ENCODE peak calls at places on chromosomes 5 and 9, in seven cellular contexts. L is endothelial cell, W is H9, Q is chondrocyte, X is AG04449, S is astrocyte of the spinal cord, V is GM20000. P is an unnamed sample.

GRCh38 chr9:132068604-132069003 is 11.1 kb downstream of the MED27 start:
- DNase-seq in W (no peak), X (no peak), S (no peak), V (no peak), L (no peak), Q (no peak), P (no peak)

GRCh38 chr9:85108806-85109205 is 439.3 kb downstream of the NTRK2 start:
- DNase-seq in S (no peak), Q (no peak), V (no peak), W (no peak), X (no peak), L (no peak), P (no peak)

GRCh38 chr9:131839281-131840084 is 99.6 kb upstream of the RAPGEF1 start:
- DNase-seq in V (no peak), Q (no peak), S (peak; percentile 75), L (no peak), X (no peak), W (no peak), P (peak; percentile 2)

GRCh38 chr9:111917201-111917600 is 20.6 kb downstream of the UGCG start:
- DNase-seq in V (no peak), Q (no peak), W (no peak), S (no peak), L (no peak), X (no peak), P (no peak)

GRCh38 chr9:90975666-90976538 is 174.3 kb downstream of the SYK start:
- DNase-seq in V (no peak), L (no peak), Q (no peak), X (no peak), W (no peak), S (no peak), P (no peak)

GRCh38 chr5:119355636-119356383 is at the start of gene TNFAIP8:
- DNase-seq in Q (no peak), V (peak; percentile 82), W (peak; percentile 59), L (peak; percentile 38), X (no peak), S (peak; percentile 71), P (no peak)

GRCh38 chr5:133603711-133604110 is 8.6 kb downstream of the FSTL4 start:
- DNase-seq in W (no peak), Q (no peak), X (no peak), L (no peak), S (no peak), V (no peak), P (no peak)

GRCh38 chr9:14752271-14752670 is 29.7 kb upstream of the CER1 start:
- DNase-seq in L (no peak), Q (no peak), W (no peak), X (no peak), S (no peak), V (no peak), P (no peak)

GRCh38 chr5:57501414-57502321 is 19.1 kb upstream of the ACTBL2 start:
- DNase-seq in X (no peak), S (no peak), Q (no peak), W (no peak), V (no peak), L (no peak), P (no peak)

GRCh38 chr9:35618854-35619799 is 914 bp upstream of the CD72 start:
- DNase-seq in W (no peak), V (peak; percentile 72), L (no peak), X (no peak), Q (peak; percentile 52), S (no peak), P (no peak)

GRCh38 chr5:56328753-56329560 is 95.8 kb upstream of the ANKRD55 start:
- DNase-seq in X (no peak), V (peak; percentile 16), Q (no peak), L (no peak), S (peak; percentile 55), W (no peak), P (no peak)

GRCh38 chr5:82640901-82641300 is 362.7 kb upstream of the RPS23 start:
- DNase-seq in V (no peak), W (no peak), Q (no peak), X (no peak), S (no peak), L (no peak), P (no peak)

GRCh38 chr5:59709833-59710232 is 183.7 kb downstream of the PDE4D start:
- DNase-seq in V (no peak), L (no peak), Q (no peak), X (peak; percentile 45), S (peak; percentile 83), W (no peak), P (peak; percentile 32)

GRCh38 chr9:138013836-138014569 is 136.4 kb downstream of the CACNA1B start:
- DNase-seq in X (no peak), L (no peak), Q (no peak), V (no peak), S (no peak), W (no peak), P (no peak)

GRCh38 chr9:112012026-112012902 is 115.7 kb downstream of the UGCG start:
- DNase-seq in L (no peak), Q (no peak), S (peak; percentile 96), X (peak; percentile 76), V (peak; percentile 56), W (no peak), P (peak; percentile 78)

GRCh38 chr5:146919304-146919703 is 40.7 kb upstream of the PPP2R2B start:
- DNase-seq in W (peak; percentile 82), Q (no peak), L (peak; percentile 8), V (no peak), S (no peak), X (no peak), P (no peak)

GRCh38 chr5:173468821-173469251 is 140.6 kb upstream of the STC2 start:
- DNase-seq in L (no peak), X (no peak), V (no peak), W (no peak), S (no peak), Q (no peak), P (no peak)

GRCh38 chr9:72041775-72042194 is 18.6 kb downstream of the C9orf57 start:
- DNase-seq in V (no peak), W (no peak), L (no peak), X (no peak), S (peak; percentile 72), Q (no peak), P (peak; percentile 81)

GRCh38 chr5:72194846-72195245 is 87.6 kb downstream of the MAP1B start:
- DNase-seq in W (no peak), L (no peak), Q (no peak), S (peak; percentile 80), X (no peak), V (peak; percentile 67), P (no peak)

DNA sequence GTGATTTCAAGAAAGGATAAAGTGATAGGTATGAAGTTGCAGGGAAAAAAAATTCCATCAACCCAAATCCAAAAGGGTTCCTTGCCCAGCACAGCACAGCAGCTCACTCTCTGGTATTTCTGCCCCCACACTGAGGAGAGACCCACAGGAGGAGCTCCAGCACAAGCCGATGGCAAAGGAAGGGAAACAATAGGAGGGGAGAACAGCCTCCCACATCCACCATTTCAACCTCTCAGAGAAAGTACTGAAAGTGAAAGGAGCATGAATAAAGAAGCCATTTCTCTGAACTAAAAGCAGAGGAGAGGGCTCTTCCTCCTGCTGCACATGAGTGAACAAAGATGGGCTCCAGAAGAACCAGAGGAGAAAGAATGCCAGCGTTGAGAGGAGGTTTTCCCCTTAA is 54.9 kb upstream of the ZSWIM6 start:
- DNase-seq in Q (no peak), W (peak; percentile 52), V (peak; percentile 43), X (no peak), L (no peak), S (peak; percentile 63), P (no peak)
- TF ChIP-seq CTCF in Q (peak; percentile 65), W (peak; percentile 39), V (no peak), X (peak; percentile 45), L (no peak), S (peak; percentile 57), P (peak; percentile 49)

GRCh38 chr5:8247485-8247884 is 378.5 kb downstream of the MTRR start:
- DNase-seq in W (no peak), L (no peak), S (no peak), Q (no peak), V (no peak), X (no peak), P (no peak)
- TF ChIP-seq CTCF in W (peak; percentile 21), L (no peak), S (no peak), Q (peak; percentile 81), V (no peak), X (no peak), P (no peak)

GRCh38 chr5:159749146-159749545 is 167.1 kb upstream of the ADRA1B start:
- DNase-seq in L (no peak), V (no peak), Q (no peak), S (peak; percentile 38), X (no peak), W (no peak), P (no peak)

GRCh38 chr5:159751459-159751858 is 164.8 kb upstream of the ADRA1B start:
- DNase-seq in X (no peak), S (no peak), Q (no peak), L (no peak), V (no peak), W (no peak), P (no peak)

GRCh38 chr5:159743234-159743633 is 173.0 kb upstream of the ADRA1B start:
- DNase-seq in X (no peak), S (no peak), W (no peak), V (no peak), L (no peak), Q (no peak), P (no peak)

GRCh38 chr5:159750226-159750625 is 166.1 kb upstream of the ADRA1B start:
- DNase-seq in W (no peak), Q (no peak), X (no peak), S (no peak), V (no peak), L (no peak), P (no peak)

DNA sequence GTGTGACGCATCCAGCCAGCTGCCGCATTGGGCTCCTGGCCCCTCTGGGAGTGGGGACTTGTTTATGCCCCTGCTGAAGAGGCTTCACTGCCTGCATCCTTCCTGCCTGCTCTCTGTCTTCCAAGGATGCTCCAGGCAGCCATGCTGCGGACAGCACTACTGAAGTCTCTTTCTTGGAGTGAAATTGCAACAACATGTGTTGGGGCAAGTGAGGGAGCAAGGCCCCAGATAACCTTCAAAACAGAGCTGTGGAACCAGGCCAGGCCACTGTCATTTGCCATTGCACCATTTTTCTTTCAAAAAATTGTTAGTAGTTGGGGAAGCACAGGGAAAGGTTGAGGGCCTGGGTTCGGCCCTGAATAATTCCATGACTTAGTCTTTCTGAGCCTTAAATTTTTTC is 169.6 kb upstream of the ADRA1B start:
- DNase-seq in W (no peak), V (no peak), L (no peak), S (no peak), X (no peak), Q (no peak), P (no peak)
- TF ChIP-seq CTCF in W (no peak), V (no peak), L (no peak), S (no peak), X (no peak), Q (no peak), P (no peak)

GRCh38 chr5:34449639-34450038 is 206.5 kb upstream of the RAI14 start:
- DNase-seq in Q (no peak), W (no peak), X (no peak), L (no peak), V (no peak), S (no peak), P (no peak)

GRCh38 chr5:34455096-34455495 is 201.0 kb upstream of the RAI14 start:
- DNase-seq in W (no peak), L (no peak), V (no peak), S (no peak), X (no peak), Q (no peak), P (peak; percentile 5)

GRCh38 chr5:34447424-34447823 is 208.7 kb upstream of the RAI14 start:
- DNase-seq in W (no peak), X (no peak), V (no peak), L (no peak), Q (no peak), S (no peak), P (no peak)

GRCh38 chr5:34450338-34450737 is 205.8 kb upstream of the RAI14 start:
- DNase-seq in W (no peak), V (no peak), L (no peak), Q (no peak), S (no peak), X (no peak), P (no peak)

GRCh38 chr5:34452170-34452828 is 203.8 kb upstream of the RAI14 start:
- DNase-seq in L (no peak), X (no peak), Q (no peak), V (no peak), W (no peak), S (peak; percentile 38), P (no peak)
- TF ChIP-seq CTCF in L (peak; percentile 19), X (peak; percentile 53), Q (peak; percentile 71), V (no peak), W (peak; percentile 88), S (peak; percentile 57), P (peak; percentile 54)